ENCODE peak calls at places on chromosomes 5 and 9, in eight cellular contexts. One of them, this sample, is unnamed.

GRCh38 chr9:134315716-134316443 is 10.4 kb upstream of the RXRA start:
- DNase-seq in AG08395: peak; percentile 13
- DNase-seq in ACHN: no peak
- DNase-seq in naive thymus-derived CD8-positive, alpha-beta T cell: peak; percentile 0
- DNase-seq in endothelial cell: no peak
- DNase-seq in mesendoderm: no peak
- DNase-seq in omental fat pad: no peak
- DNase-seq in stimulated activated CD4-positive, alpha-beta T cell treated with anti-CD3 and anti-CD28 coated beads, Interleukin-4, amount 100 ng/mL, for 1 hour: no peak
- DNase-seq in this sample: no peak

GRCh38 chr5:168057905-168058304 is 233.5 kb upstream of the WWC1 start:
- DNase-seq in AG08395: no peak
- DNase-seq in ACHN: peak; percentile 4
- DNase-seq in naive thymus-derived CD8-positive, alpha-beta T cell: no peak
- DNase-seq in endothelial cell: no peak
- DNase-seq in mesendoderm: peak; percentile 53
- DNase-seq in omental fat pad: no peak
- DNase-seq in stimulated activated CD4-positive, alpha-beta T cell treated with anti-CD3 and anti-CD28 coated beads, Interleukin-4, amount 100 ng/mL, for 1 hour: no peak
- DNase-seq in this sample: no peak

GRCh38 chr5:82622205-82622604 is 344.1 kb upstream of the RPS23 start:
- DNase-seq in AG08395: no peak
- DNase-seq in ACHN: no peak
- DNase-seq in naive thymus-derived CD8-positive, alpha-beta T cell: no peak
- DNase-seq in endothelial cell: no peak
- DNase-seq in mesendoderm: no peak
- DNase-seq in omental fat pad: no peak
- DNase-seq in stimulated activated CD4-positive, alpha-beta T cell treated with anti-CD3 and anti-CD28 coated beads, Interleukin-4, amount 100 ng/mL, for 1 hour: no peak
- DNase-seq in this sample: no peak

GRCh38 chr5:119255571-119256356 is 100.1 kb upstream of the TNFAIP8 start:
- DNase-seq in AG08395: peak; percentile 6
- DNase-seq in ACHN: peak; percentile 35
- DNase-seq in naive thymus-derived CD8-positive, alpha-beta T cell: no peak
- DNase-seq in endothelial cell: no peak
- DNase-seq in mesendoderm: peak; percentile 86
- DNase-seq in omental fat pad: no peak
- DNase-seq in stimulated activated CD4-positive, alpha-beta T cell treated with anti-CD3 and anti-CD28 coated beads, Interleukin-4, amount 100 ng/mL, for 1 hour: no peak
- DNase-seq in this sample: no peak

GRCh38 chr9:135067091-135067710 is 20.3 kb upstream of the OLFM1 start:
- DNase-seq in AG08395: no peak
- DNase-seq in ACHN: no peak
- DNase-seq in naive thymus-derived CD8-positive, alpha-beta T cell: no peak
- DNase-seq in endothelial cell: no peak
- DNase-seq in mesendoderm: no peak
- DNase-seq in omental fat pad: no peak
- DNase-seq in stimulated activated CD4-positive, alpha-beta T cell treated with anti-CD3 and anti-CD28 coated beads, Interleukin-4, amount 100 ng/mL, for 1 hour: no peak
- DNase-seq in this sample: no peak

GRCh38 chr5:73434461-73434860 is 14.1 kb downstream of the FOXD1 start:
- DNase-seq in AG08395: no peak
- DNase-seq in ACHN: no peak
- DNase-seq in naive thymus-derived CD8-positive, alpha-beta T cell: no peak
- DNase-seq in endothelial cell: no peak
- DNase-seq in mesendoderm: no peak
- DNase-seq in omental fat pad: no peak
- DNase-seq in stimulated activated CD4-positive, alpha-beta T cell treated with anti-CD3 and anti-CD28 coated beads, Interleukin-4, amount 100 ng/mL, for 1 hour: no peak
- DNase-seq in this sample: no peak

GRCh38 chr5:154646841-154647759 is 108.1 kb upstream of the LARP1 start:
- DNase-seq in AG08395: peak; percentile 16
- DNase-seq in ACHN: peak; percentile 17
- DNase-seq in naive thymus-derived CD8-positive, alpha-beta T cell: peak; percentile 18
- DNase-seq in endothelial cell: peak; percentile 14
- DNase-seq in mesendoderm: peak; percentile 89
- DNase-seq in omental fat pad: no peak
- DNase-seq in stimulated activated CD4-positive, alpha-beta T cell treated with anti-CD3 and anti-CD28 coated beads, Interleukin-4, amount 100 ng/mL, for 1 hour: no peak
- DNase-seq in this sample: peak; percentile 45

GRCh38 chr9:91071185-91071990 is 269.8 kb downstream of the SYK start:
- DNase-seq in AG08395: peak; percentile 86
- DNase-seq in ACHN: no peak
- DNase-seq in naive thymus-derived CD8-positive, alpha-beta T cell: no peak
- DNase-seq in endothelial cell: no peak
- DNase-seq in mesendoderm: no peak
- DNase-seq in omental fat pad: no peak
- DNase-seq in stimulated activated CD4-positive, alpha-beta T cell treated with anti-CD3 and anti-CD28 coated beads, Interleukin-4, amount 100 ng/mL, for 1 hour: peak; percentile 50
- DNase-seq in this sample: no peak

GRCh38 chr5:31581498-31582099 is 49.5 kb downstream of the C5orf22 start:
- DNase-seq in AG08395: peak; percentile 27
- DNase-seq in ACHN: peak; percentile 50
- DNase-seq in naive thymus-derived CD8-positive, alpha-beta T cell: no peak
- DNase-seq in endothelial cell: no peak
- DNase-seq in mesendoderm: peak; percentile 31
- DNase-seq in omental fat pad: no peak
- DNase-seq in stimulated activated CD4-positive, alpha-beta T cell treated with anti-CD3 and anti-CD28 coated beads, Interleukin-4, amount 100 ng/mL, for 1 hour: no peak
- DNase-seq in this sample: no peak

GRCh38 chr5:15592728-15593127 is 92.7 kb downstream of the FBXL7 start:
- DNase-seq in AG08395: no peak
- DNase-seq in ACHN: no peak
- DNase-seq in naive thymus-derived CD8-positive, alpha-beta T cell: no peak
- DNase-seq in endothelial cell: no peak
- DNase-seq in mesendoderm: no peak
- DNase-seq in omental fat pad: no peak
- DNase-seq in stimulated activated CD4-positive, alpha-beta T cell treated with anti-CD3 and anti-CD28 coated beads, Interleukin-4, amount 100 ng/mL, for 1 hour: no peak
- DNase-seq in this sample: no peak

GRCh38 chr5:10463566-10463965 is 21.9 kb downstream of the ROPN1L start:
- DNase-seq in AG08395: no peak
- DNase-seq in ACHN: no peak
- DNase-seq in naive thymus-derived CD8-positive, alpha-beta T cell: no peak
- DNase-seq in endothelial cell: no peak
- DNase-seq in mesendoderm: no peak
- DNase-seq in omental fat pad: no peak
- DNase-seq in stimulated activated CD4-positive, alpha-beta T cell treated with anti-CD3 and anti-CD28 coated beads, Interleukin-4, amount 100 ng/mL, for 1 hour: no peak
- DNase-seq in this sample: no peak

GRCh38 chr5:15234366-15234765 is 265.6 kb upstream of the FBXL7 start:
- DNase-seq in AG08395: no peak
- DNase-seq in ACHN: no peak
- DNase-seq in naive thymus-derived CD8-positive, alpha-beta T cell: no peak
- DNase-seq in endothelial cell: no peak
- DNase-seq in mesendoderm: peak; percentile 56
- DNase-seq in omental fat pad: no peak
- DNase-seq in stimulated activated CD4-positive, alpha-beta T cell treated with anti-CD3 and anti-CD28 coated beads, Interleukin-4, amount 100 ng/mL, for 1 hour: no peak
- DNase-seq in this sample: no peak

GRCh38 chr5:18236386-18236785 is 602.1 kb downstream of the TAF11L14 start:
- DNase-seq in AG08395: no peak
- DNase-seq in ACHN: no peak
- DNase-seq in naive thymus-derived CD8-positive, alpha-beta T cell: no peak
- DNase-seq in endothelial cell: no peak
- DNase-seq in mesendoderm: peak; percentile 39
- DNase-seq in omental fat pad: no peak
- DNase-seq in stimulated activated CD4-positive, alpha-beta T cell treated with anti-CD3 and anti-CD28 coated beads, Interleukin-4, amount 100 ng/mL, for 1 hour: no peak
- DNase-seq in this sample: no peak

GRCh38 chr9:82153032-82153431 is 164.5 kb downstream of the SPATA31D1 start:
- DNase-seq in AG08395: no peak
- DNase-seq in ACHN: no peak
- DNase-seq in naive thymus-derived CD8-positive, alpha-beta T cell: no peak
- DNase-seq in endothelial cell: no peak
- DNase-seq in mesendoderm: no peak
- DNase-seq in omental fat pad: no peak
- DNase-seq in stimulated activated CD4-positive, alpha-beta T cell treated with anti-CD3 and anti-CD28 coated beads, Interleukin-4, amount 100 ng/mL, for 1 hour: no peak
- DNase-seq in this sample: no peak

GRCh38 chr9:38060688-38061087 is 8.3 kb downstream of the SHB start:
- DNase-seq in AG08395: no peak
- DNase-seq in ACHN: no peak
- DNase-seq in naive thymus-derived CD8-positive, alpha-beta T cell: no peak
- DNase-seq in endothelial cell: no peak
- DNase-seq in mesendoderm: no peak
- DNase-seq in omental fat pad: no peak
- DNase-seq in stimulated activated CD4-positive, alpha-beta T cell treated with anti-CD3 and anti-CD28 coated beads, Interleukin-4, amount 100 ng/mL, for 1 hour: no peak
- DNase-seq in this sample: no peak

GRCh38 chr5:42301349-42301748 is 121.9 kb upstream of the GHR start:
- DNase-seq in AG08395: peak; percentile 9
- DNase-seq in ACHN: no peak
- DNase-seq in naive thymus-derived CD8-positive, alpha-beta T cell: no peak
- DNase-seq in endothelial cell: no peak
- DNase-seq in mesendoderm: no peak
- DNase-seq in omental fat pad: no peak
- DNase-seq in stimulated activated CD4-positive, alpha-beta T cell treated with anti-CD3 and anti-CD28 coated beads, Interleukin-4, amount 100 ng/mL, for 1 hour: no peak
- DNase-seq in this sample: no peak

GRCh38 chr5:112390327-112390726 is 28.8 kb downstream of the EPB41L4A start:
- DNase-seq in AG08395: no peak
- DNase-seq in ACHN: no peak
- DNase-seq in naive thymus-derived CD8-positive, alpha-beta T cell: no peak
- DNase-seq in endothelial cell: no peak
- DNase-seq in mesendoderm: no peak
- DNase-seq in omental fat pad: no peak
- DNase-seq in stimulated activated CD4-positive, alpha-beta T cell treated with anti-CD3 and anti-CD28 coated beads, Interleukin-4, amount 100 ng/mL, for 1 hour: no peak
- DNase-seq in this sample: no peak

GRCh38 chr5:144468542-144468941 is 297.9 kb downstream of the KCTD16 start:
- DNase-seq in AG08395: no peak
- DNase-seq in ACHN: peak; percentile 6
- DNase-seq in naive thymus-derived CD8-positive, alpha-beta T cell: no peak
- DNase-seq in endothelial cell: no peak
- DNase-seq in mesendoderm: no peak
- DNase-seq in omental fat pad: no peak
- DNase-seq in stimulated activated CD4-positive, alpha-beta T cell treated with anti-CD3 and anti-CD28 coated beads, Interleukin-4, amount 100 ng/mL, for 1 hour: no peak
- DNase-seq in this sample: no peak

GRCh38 chr5:137347865-137348264 is 151.3 kb downstream of the SPOCK1 start:
- DNase-seq in AG08395: no peak
- DNase-seq in ACHN: no peak
- DNase-seq in naive thymus-derived CD8-positive, alpha-beta T cell: no peak
- DNase-seq in endothelial cell: no peak
- DNase-seq in mesendoderm: no peak
- DNase-seq in omental fat pad: no peak
- DNase-seq in stimulated activated CD4-positive, alpha-beta T cell treated with anti-CD3 and anti-CD28 coated beads, Interleukin-4, amount 100 ng/mL, for 1 hour: no peak
- DNase-seq in this sample: no peak

GRCh38 chr5:132103380-132103951 is 29.9 kb downstream of the CSF2 start:
- DNase-seq in AG08395: peak; percentile 91
- DNase-seq in ACHN: peak; percentile 67
- DNase-seq in naive thymus-derived CD8-positive, alpha-beta T cell: no peak
- DNase-seq in endothelial cell: no peak
- DNase-seq in mesendoderm: no peak
- DNase-seq in omental fat pad: peak; percentile 72
- DNase-seq in stimulated activated CD4-positive, alpha-beta T cell treated with anti-CD3 and anti-CD28 coated beads, Interleukin-4, amount 100 ng/mL, for 1 hour: peak; percentile 64
- DNase-seq in this sample: peak; percentile 73

GRCh38 chr5:134177197-134178171 is 734 bp upstream of the SKP1 start:
- DNase-seq in AG08395: peak; percentile 69
- DNase-seq in ACHN: peak; percentile 56
- DNase-seq in naive thymus-derived CD8-positive, alpha-beta T cell: no peak
- DNase-seq in endothelial cell: peak; percentile 11
- DNase-seq in mesendoderm: peak; percentile 85
- DNase-seq in omental fat pad: peak; percentile 35
- DNase-seq in stimulated activated CD4-positive, alpha-beta T cell treated with anti-CD3 and anti-CD28 coated beads, Interleukin-4, amount 100 ng/mL, for 1 hour: no peak
- DNase-seq in this sample: no peak

GRCh38 chr9:86685556-86685955 is 261.8 kb downstream of the GAS1 start:
- DNase-seq in AG08395: no peak
- DNase-seq in ACHN: no peak
- DNase-seq in naive thymus-derived CD8-positive, alpha-beta T cell: no peak
- DNase-seq in endothelial cell: no peak
- DNase-seq in mesendoderm: no peak
- DNase-seq in omental fat pad: no peak
- DNase-seq in stimulated activated CD4-positive, alpha-beta T cell treated with anti-CD3 and anti-CD28 coated beads, Interleukin-4, amount 100 ng/mL, for 1 hour: no peak
- DNase-seq in this sample: no peak

GRCh38 chr5:67591491-67591890 is 394.9 kb upstream of the CD180 start:
- DNase-seq in AG08395: no peak
- DNase-seq in ACHN: no peak
- DNase-seq in naive thymus-derived CD8-positive, alpha-beta T cell: no peak
- DNase-seq in endothelial cell: no peak
- DNase-seq in mesendoderm: no peak
- DNase-seq in omental fat pad: no peak
- DNase-seq in stimulated activated CD4-positive, alpha-beta T cell treated with anti-CD3 and anti-CD28 coated beads, Interleukin-4, amount 100 ng/mL, for 1 hour: no peak
- DNase-seq in this sample: no peak

GRCh38 chr5:137560414-137560813 is 61.3 kb upstream of the SPOCK1 start:
- DNase-seq in AG08395: no peak
- DNase-seq in ACHN: no peak
- DNase-seq in naive thymus-derived CD8-positive, alpha-beta T cell: no peak
- DNase-seq in endothelial cell: no peak
- DNase-seq in mesendoderm: no peak
- DNase-seq in omental fat pad: no peak
- DNase-seq in stimulated activated CD4-positive, alpha-beta T cell treated with anti-CD3 and anti-CD28 coated beads, Interleukin-4, amount 100 ng/mL, for 1 hour: no peak
- DNase-seq in this sample: no peak

GRCh38 chr5:130135506-130135905 is 231.2 kb downstream of the CHSY3 start:
- DNase-seq in AG08395: peak; percentile 61
- DNase-seq in ACHN: peak; percentile 48
- DNase-seq in naive thymus-derived CD8-positive, alpha-beta T cell: no peak
- DNase-seq in endothelial cell: no peak
- DNase-seq in mesendoderm: no peak
- DNase-seq in omental fat pad: no peak
- DNase-seq in stimulated activated CD4-positive, alpha-beta T cell treated with anti-CD3 and anti-CD28 coated beads, Interleukin-4, amount 100 ng/mL, for 1 hour: no peak
- DNase-seq in this sample: no peak

GRCh38 chr5:130528474-130528873 is 624.2 kb downstream of the CHSY3 start:
- DNase-seq in AG08395: peak; percentile 41
- DNase-seq in ACHN: no peak
- DNase-seq in naive thymus-derived CD8-positive, alpha-beta T cell: no peak
- DNase-seq in endothelial cell: no peak
- DNase-seq in mesendoderm: no peak
- DNase-seq in omental fat pad: no peak
- DNase-seq in stimulated activated CD4-positive, alpha-beta T cell treated with anti-CD3 and anti-CD28 coated beads, Interleukin-4, amount 100 ng/mL, for 1 hour: no peak
- DNase-seq in this sample: no peak

GRCh38 chr9:16039988-16040761 is 487.3 kb downstream of the CCDC171 start:
- DNase-seq in AG08395: no peak
- DNase-seq in ACHN: no peak
- DNase-seq in naive thymus-derived CD8-positive, alpha-beta T cell: no peak
- DNase-seq in endothelial cell: no peak
- DNase-seq in mesendoderm: peak; percentile 77
- DNase-seq in omental fat pad: no peak
- DNase-seq in stimulated activated CD4-positive, alpha-beta T cell treated with anti-CD3 and anti-CD28 coated beads, Interleukin-4, amount 100 ng/mL, for 1 hour: no peak
- DNase-seq in this sample: no peak

GRCh38 chr5:116037236-116037822 is 5.1 kb downstream of the ARL14EPL start:
- DNase-seq in AG08395: no peak
- DNase-seq in ACHN: no peak
- DNase-seq in naive thymus-derived CD8-positive, alpha-beta T cell: no peak
- DNase-seq in endothelial cell: no peak
- DNase-seq in mesendoderm: no peak
- DNase-seq in omental fat pad: no peak
- DNase-seq in stimulated activated CD4-positive, alpha-beta T cell treated with anti-CD3 and anti-CD28 coated beads, Interleukin-4, amount 100 ng/mL, for 1 hour: no peak
- DNase-seq in this sample: no peak

GRCh38 chr5:31854181-31854624 is 215.3 kb downstream of the PDZD2 start:
- DNase-seq in AG08395: peak; percentile 25
- DNase-seq in ACHN: peak; percentile 1
- DNase-seq in naive thymus-derived CD8-positive, alpha-beta T cell: no peak
- DNase-seq in endothelial cell: peak; percentile 48
- DNase-seq in mesendoderm: peak; percentile 90
- DNase-seq in omental fat pad: peak; percentile 27
- DNase-seq in stimulated activated CD4-positive, alpha-beta T cell treated with anti-CD3 and anti-CD28 coated beads, Interleukin-4, amount 100 ng/mL, for 1 hour: no peak
- DNase-seq in this sample: no peak

GRCh38 chr9:69584746-69585145 is 87.4 kb downstream of the APBA1 start:
- DNase-seq in AG08395: peak; percentile 41
- DNase-seq in ACHN: no peak
- DNase-seq in naive thymus-derived CD8-positive, alpha-beta T cell: no peak
- DNase-seq in endothelial cell: no peak
- DNase-seq in mesendoderm: no peak
- DNase-seq in omental fat pad: no peak
- DNase-seq in stimulated activated CD4-positive, alpha-beta T cell treated with anti-CD3 and anti-CD28 coated beads, Interleukin-4, amount 100 ng/mL, for 1 hour: no peak
- DNase-seq in this sample: no peak

GRCh38 chr5:119435436-119436132 is 16.7 kb upstream of the HSD17B4 start:
- DNase-seq in AG08395: peak; percentile 28
- DNase-seq in ACHN: peak; percentile 61
- DNase-seq in naive thymus-derived CD8-positive, alpha-beta T cell: peak; percentile 62
- DNase-seq in endothelial cell: peak; percentile 61
- DNase-seq in mesendoderm: peak; percentile 82
- DNase-seq in omental fat pad: peak; percentile 54
- DNase-seq in stimulated activated CD4-positive, alpha-beta T cell treated with anti-CD3 and anti-CD28 coated beads, Interleukin-4, amount 100 ng/mL, for 1 hour: peak; percentile 77
- DNase-seq in this sample: peak; percentile 86

GRCh38 chr5:131281133-131281867 is 17.4 kb downstream of the CDC42SE2 start:
- DNase-seq in AG08395: no peak
- DNase-seq in ACHN: peak; percentile 23
- DNase-seq in naive thymus-derived CD8-positive, alpha-beta T cell: no peak
- DNase-seq in endothelial cell: no peak
- DNase-seq in mesendoderm: no peak
- DNase-seq in omental fat pad: no peak
- DNase-seq in stimulated activated CD4-positive, alpha-beta T cell treated with anti-CD3 and anti-CD28 coated beads, Interleukin-4, amount 100 ng/mL, for 1 hour: no peak
- DNase-seq in this sample: no peak

GRCh38 chr9:2241461-2241874 is 226.3 kb downstream of the SMARCA2 start:
- DNase-seq in AG08395: peak; percentile 16
- DNase-seq in ACHN: no peak
- DNase-seq in naive thymus-derived CD8-positive, alpha-beta T cell: no peak
- DNase-seq in endothelial cell: peak; percentile 44
- DNase-seq in mesendoderm: peak; percentile 98
- DNase-seq in omental fat pad: no peak
- DNase-seq in stimulated activated CD4-positive, alpha-beta T cell treated with anti-CD3 and anti-CD28 coated beads, Interleukin-4, amount 100 ng/mL, for 1 hour: no peak
- DNase-seq in this sample: no peak

GRCh38 chr9:70439991-70440706 is 25.7 kb upstream of the KLF9 start:
- DNase-seq in AG08395: no peak
- DNase-seq in ACHN: no peak
- DNase-seq in naive thymus-derived CD8-positive, alpha-beta T cell: no peak
- DNase-seq in endothelial cell: no peak
- DNase-seq in mesendoderm: no peak
- DNase-seq in omental fat pad: no peak
- DNase-seq in stimulated activated CD4-positive, alpha-beta T cell treated with anti-CD3 and anti-CD28 coated beads, Interleukin-4, amount 100 ng/mL, for 1 hour: no peak
- DNase-seq in this sample: no peak